ENCODE peak calls at places on chromosomes 7 and 10, in six cellular contexts. One of them, this sample, is unnamed.
A peak's percentile ranks its signal among the peaks of the same experiment; 100 is the strongest.

GRCh38 chr7:98418636-98419315 is 17.9 kb upstream of the BAIAP2L1 start:
- DNase-seq in sigmoid colon: no peak
- DNase-seq in T47D: peak; percentile 26
- DNase-seq in pancreas: peak; percentile 79
- DNase-seq in EL: peak; percentile 97
- DNase-seq in astrocyte of the cerebellum: peak; percentile 71
- DNase-seq in this sample: peak; percentile 92

GRCh38 chr10:58512470-58513188 is at the start of gene BICC1:
- DNase-seq in sigmoid colon: peak; percentile 74
- DNase-seq in pancreas: peak; percentile 62
- DNase-seq in EL: peak; percentile 70
- DNase-seq in T47D: no peak
- DNase-seq in astrocyte of the cerebellum: no peak
- DNase-seq in this sample: no peak

GRCh38 chr7:51123322-51124021 is 193.1 kb downstream of the COBL start:
- DNase-seq in EL: peak; percentile 98
- DNase-seq in sigmoid colon: no peak
- DNase-seq in pancreas: no peak
- DNase-seq in T47D: no peak
- DNase-seq in astrocyte of the cerebellum: peak; percentile 12
- DNase-seq in this sample: peak; percentile 95

GRCh38 chr10:103120546-103120945 is 72.5 kb downstream of the NT5C2 start:
- DNase-seq in sigmoid colon: no peak
- DNase-seq in EL: no peak
- DNase-seq in pancreas: no peak
- DNase-seq in T47D: no peak
- DNase-seq in astrocyte of the cerebellum: no peak
- DNase-seq in this sample: no peak

GRCh38 chr10:59621771-59622170 is 87.9 kb downstream of the SLC16A9 start:
- DNase-seq in pancreas: no peak
- DNase-seq in T47D: no peak
- DNase-seq in EL: no peak
- DNase-seq in sigmoid colon: no peak
- DNase-seq in astrocyte of the cerebellum: no peak
- DNase-seq in this sample: no peak

GRCh38 chr7:78125884-78126283 is 327.3 kb downstream of the PHTF2 start:
- DNase-seq in EL: peak; percentile 61
- DNase-seq in pancreas: no peak
- DNase-seq in astrocyte of the cerebellum: no peak
- DNase-seq in T47D: peak; percentile 23
- DNase-seq in sigmoid colon: no peak
- DNase-seq in this sample: no peak

GRCh38 chr7:148623586-148624282 is 33.2 kb downstream of the C7orf33 start:
- DNase-seq in sigmoid colon: no peak
- DNase-seq in T47D: no peak
- DNase-seq in pancreas: no peak
- DNase-seq in astrocyte of the cerebellum: peak; percentile 63
- DNase-seq in EL: peak; percentile 54
- DNase-seq in this sample: peak; percentile 10

GRCh38 chr10:49272251-49273081 is 26.5 kb upstream of the C10orf71 start:
- DNase-seq in EL: no peak
- DNase-seq in T47D: no peak
- DNase-seq in pancreas: no peak
- DNase-seq in astrocyte of the cerebellum: no peak
- DNase-seq in sigmoid colon: no peak
- DNase-seq in this sample: no peak

GRCh38 chr7:66905243-66905642 is 15.8 kb upstream of the TMEM248 start:
- DNase-seq in EL: no peak
- DNase-seq in pancreas: no peak
- DNase-seq in sigmoid colon: no peak
- DNase-seq in astrocyte of the cerebellum: no peak
- DNase-seq in T47D: no peak
- DNase-seq in this sample: no peak

GRCh38 chr10:124605481-124605855 is 138.7 kb downstream of the FAM53B start:
- DNase-seq in astrocyte of the cerebellum: no peak
- DNase-seq in EL: no peak
- DNase-seq in pancreas: peak; percentile 30
- DNase-seq in T47D: no peak
- DNase-seq in sigmoid colon: no peak
- DNase-seq in this sample: no peak

GRCh38 chr7:118626739-118627138 is 402.2 kb downstream of the ANKRD7 start:
- DNase-seq in sigmoid colon: no peak
- DNase-seq in astrocyte of the cerebellum: no peak
- DNase-seq in pancreas: no peak
- DNase-seq in EL: no peak
- DNase-seq in T47D: no peak
- DNase-seq in this sample: no peak

GRCh38 chr10:60573342-60573741 is 183.7 kb upstream of the ANK3 start:
- DNase-seq in sigmoid colon: no peak
- DNase-seq in EL: no peak
- DNase-seq in astrocyte of the cerebellum: peak; percentile 22
- DNase-seq in pancreas: no peak
- DNase-seq in T47D: no peak
- DNase-seq in this sample: peak; percentile 70

GRCh38 chr7:116672596-116673503 is 854 bp downstream of the MET start:
- DNase-seq in sigmoid colon: peak; percentile 68
- DNase-seq in T47D: no peak
- DNase-seq in astrocyte of the cerebellum: no peak
- DNase-seq in pancreas: no peak
- DNase-seq in EL: peak; percentile 57
- DNase-seq in this sample: no peak

GRCh38 chr10:62166331-62167154 is 102.1 kb downstream of the RTKN2 start:
- DNase-seq in sigmoid colon: no peak
- DNase-seq in pancreas: no peak
- DNase-seq in EL: peak; percentile 25
- DNase-seq in T47D: peak; percentile 86
- DNase-seq in astrocyte of the cerebellum: no peak
- DNase-seq in this sample: no peak

GRCh38 chr10:99358101-99358500 is 28.9 kb downstream of the CNNM1 start:
- DNase-seq in T47D: no peak
- DNase-seq in astrocyte of the cerebellum: no peak
- DNase-seq in sigmoid colon: no peak
- DNase-seq in EL: no peak
- DNase-seq in pancreas: no peak
- DNase-seq in this sample: no peak

GRCh38 chr10:124379609-124380193 is 39.0 kb downstream of the OAT start:
- DNase-seq in EL: no peak
- DNase-seq in astrocyte of the cerebellum: no peak
- DNase-seq in sigmoid colon: peak; percentile 50
- DNase-seq in T47D: no peak
- DNase-seq in pancreas: no peak
- DNase-seq in this sample: no peak

GRCh38 chr7:42686594-42687156 is 225.2 kb downstream of the C7orf25 start:
- DNase-seq in T47D: no peak
- DNase-seq in sigmoid colon: no peak
- DNase-seq in pancreas: no peak
- DNase-seq in EL: no peak
- DNase-seq in astrocyte of the cerebellum: no peak
- DNase-seq in this sample: no peak

GRCh38 chr10:67520924-67521520 is 175.0 kb downstream of the CTNNA3 start:
- DNase-seq in astrocyte of the cerebellum: peak; percentile 40
- DNase-seq in sigmoid colon: no peak
- DNase-seq in pancreas: no peak
- DNase-seq in T47D: peak; percentile 83
- DNase-seq in EL: peak; percentile 53
- DNase-seq in this sample: peak; percentile 12

GRCh38 chr7:113636727-113637421 is 281.9 kb downstream of the PPP1R3A start:
- DNase-seq in sigmoid colon: no peak
- DNase-seq in T47D: no peak
- DNase-seq in pancreas: no peak
- DNase-seq in astrocyte of the cerebellum: no peak
- DNase-seq in EL: peak; percentile 20
- DNase-seq in this sample: no peak

GRCh38 chr10:115441907-115442520 is 348.8 kb downstream of the ATRNL1 start:
- DNase-seq in T47D: peak; percentile 4
- DNase-seq in sigmoid colon: no peak
- DNase-seq in EL: no peak
- DNase-seq in pancreas: no peak
- DNase-seq in astrocyte of the cerebellum: no peak
- DNase-seq in this sample: no peak

GRCh38 chr7:128827971-128828711 is 2.1 kb upstream of the FLNC start:
- DNase-seq in sigmoid colon: peak; percentile 86
- DNase-seq in EL: peak; percentile 89
- DNase-seq in astrocyte of the cerebellum: peak; percentile 42
- DNase-seq in pancreas: no peak
- DNase-seq in T47D: no peak
- DNase-seq in this sample: no peak

GRCh38 chr10:124465003-124465776 is 3.6 kb downstream of the LHPP start:
- DNase-seq in pancreas: no peak
- DNase-seq in sigmoid colon: no peak
- DNase-seq in astrocyte of the cerebellum: no peak
- DNase-seq in T47D: no peak
- DNase-seq in EL: no peak
- DNase-seq in this sample: no peak

GRCh38 chr10:14699482-14699881 is 75.2 kb downstream of the FAM107B start:
- DNase-seq in pancreas: no peak
- DNase-seq in astrocyte of the cerebellum: no peak
- DNase-seq in T47D: no peak
- DNase-seq in EL: no peak
- DNase-seq in sigmoid colon: no peak
- DNase-seq in this sample: no peak

GRCh38 chr10:98055875-98056516 is 25.6 kb upstream of the CRTAC1 start:
- DNase-seq in T47D: peak; percentile 69
- DNase-seq in pancreas: no peak
- DNase-seq in sigmoid colon: no peak
- DNase-seq in EL: no peak
- DNase-seq in astrocyte of the cerebellum: no peak
- DNase-seq in this sample: no peak

GRCh38 chr7:47651355-47652317 is 69.7 kb upstream of the TNS3 start:
- DNase-seq in EL: peak; percentile 97
- DNase-seq in sigmoid colon: no peak
- DNase-seq in pancreas: no peak
- DNase-seq in T47D: peak; percentile 47
- DNase-seq in astrocyte of the cerebellum: peak; percentile 97
- DNase-seq in this sample: peak; percentile 51

This sample was measured in kidney epithelial cell.